ENCODE peak calls at places on chromosome 22, in eight cellular contexts. V, D, R, F, B, M, J and U are unnamed samples.

GRCh38 chr22:37757663-37758062 is 50.1 kb upstream of the GCAT start:
- DNase-seq in V (no peak), D (no peak), R (no peak), F (no peak), B (no peak), M (no peak), J (no peak), U (no peak)

GRCh38 chr22:35986085-35986484 is 42.5 kb downstream of the RBFOX2 start:
- DNase-seq in V (no peak), D (no peak), R (no peak), F (no peak), B (no peak), M (no peak), J (no peak), U (no peak)

GRCh38 chr22:33674357-33674756 is 245.9 kb downstream of the LARGE1 start:
- DNase-seq in V (no peak), D (no peak), R (no peak), F (no peak), B (no peak), M (no peak), J (no peak), U (no peak)

GRCh38 chr22:50060441-50061140 is 2.5 kb upstream of the TTLL8 start:
- DNase-seq in V (no peak), D (no peak), R (no peak), F (no peak), B (peak; percentile 69), M (peak; percentile 47), J (no peak), U (no peak)

GRCh38 chr22:30858976-30859713 is 109.4 kb downstream of the MORC2 start:
- DNase-seq in V (no peak), D (no peak), R (no peak), F (peak; percentile 17), B (no peak), M (no peak), J (no peak), U (no peak)

GRCh38 chr22:48275412-48275811 is 1513.0 kb downstream of the TBC1D22A start:
- DNase-seq in V (no peak), D (no peak), R (no peak), F (no peak), B (no peak), M (no peak), J (no peak), U (no peak)

GRCh38 chr22:22894740-22895731 is 7.4 kb downstream of the IGLL5 start:
- DNase-seq in V (no peak), D (no peak), R (no peak), F (no peak), B (no peak), M (no peak), J (no peak), U (peak; percentile 12)

GRCh38 chr22:49046546-49047305 is 780.9 kb downstream of the BRD1 start:
- DNase-seq in V (no peak), D (no peak), R (no peak), F (no peak), B (peak; percentile 95), M (no peak), J (no peak), U (peak; percentile 34)

GRCh38 chr22:27513021-27513420 is 288.5 kb downstream of the MN1 start:
- DNase-seq in V (no peak), D (no peak), R (no peak), F (no peak), B (no peak), M (no peak), J (no peak), U (no peak)

GRCh38 chr22:47432683-47433082 is 670.2 kb downstream of the TBC1D22A start:
- DNase-seq in V (no peak), D (no peak), R (no peak), F (no peak), B (no peak), M (no peak), J (no peak), U (no peak)

GRCh38 chr22:41504397-41504796 is 35.5 kb downstream of the ACO2 start:
- DNase-seq in V (no peak), D (peak; percentile 46), R (no peak), F (no peak), B (no peak), M (no peak), J (peak; percentile 25), U (no peak)

GRCh38 chr22:30909306-30909705 is 59.3 kb downstream of the MORC2 start:
- DNase-seq in V (no peak), D (no peak), R (no peak), F (no peak), B (no peak), M (no peak), J (no peak), U (no peak)

GRCh38 chr22:38203090-38203810 is 1.5 kb downstream of the MAFF start:
- DNase-seq in V (no peak), D (peak; percentile 65), R (peak; percentile 43), F (peak; percentile 85), B (peak; percentile 84), M (peak; percentile 68), J (peak; percentile 79), U (no peak)

GRCh38 chr22:49483281-49483905 is 344.3 kb downstream of the BRD1 start:
- DNase-seq in V (no peak), D (no peak), R (no peak), F (no peak), B (no peak), M (no peak), J (no peak), U (no peak)

GRCh38 chr22:31103111-31103510 is 4.3 kb downstream of the SELENOM start:
- DNase-seq in V (no peak), D (no peak), R (no peak), F (no peak), B (no peak), M (no peak), J (no peak), U (no peak)

GRCh38 chr22:40401532-40401931 is 31.1 kb downstream of the SGSM3 start:
- DNase-seq in V (no peak), D (no peak), R (peak; percentile 74), F (no peak), B (no peak), M (no peak), J (no peak), U (peak; percentile 75)

GRCh38 chr22:48940266-48940987 is 887.2 kb downstream of the BRD1 start:
- DNase-seq in V (no peak), D (no peak), R (no peak), F (peak; percentile 21), B (peak; percentile 27), M (no peak), J (no peak), U (no peak)

GRCh38 chr22:47201996-47202818 is 439.8 kb downstream of the TBC1D22A start:
- DNase-seq in V (no peak), D (no peak), R (no peak), F (peak; percentile 24), B (peak; percentile 17), M (no peak), J (no peak), U (no peak)

GRCh38 chr22:28051787-28052356 is 132.8 kb upstream of the PITPNB start:
- DNase-seq in V (no peak), D (peak; percentile 70), R (no peak), F (peak; percentile 74), B (peak; percentile 94), M (peak; percentile 83), J (peak; percentile 50), U (no peak)

GRCh38 chr22:50674127-50674493 is 1.5 kb downstream of the SHANK3 start:
- DNase-seq in V (no peak), D (no peak), R (no peak), F (no peak), B (peak; percentile 67), M (peak; percentile 30), J (no peak), U (no peak)

DNA sequence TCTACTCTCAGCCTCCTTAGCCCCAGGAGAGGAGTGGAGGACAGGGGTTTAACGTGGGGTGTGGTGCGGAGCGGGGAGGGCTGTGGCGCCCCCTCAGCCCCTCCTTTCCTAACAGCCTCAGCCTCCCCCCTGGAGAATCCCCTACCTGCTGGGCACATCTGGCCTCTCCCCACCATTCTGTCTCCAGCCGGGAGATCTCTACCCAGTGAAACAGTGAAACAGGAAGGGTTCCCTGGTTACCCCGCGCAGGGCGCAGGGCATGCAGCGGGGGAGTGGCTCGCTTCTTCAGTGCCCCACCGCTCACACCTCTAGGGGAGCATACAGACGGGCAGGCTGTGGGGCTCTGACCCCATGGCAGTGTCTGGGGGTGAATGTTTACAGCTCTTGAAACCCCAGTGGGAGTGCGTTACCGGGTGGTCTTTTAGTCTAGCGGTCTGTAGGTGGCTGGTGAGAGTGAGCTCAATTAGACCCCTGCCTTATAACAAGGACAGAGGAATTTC is 54.7 kb upstream of the CCDC188 start:
- DNase-seq in V (no peak), D (no peak), R (no peak), F (no peak), B (no peak), M (no peak), J (no peak), U (no peak)
- H3K4me3 ChIP-seq in V (no peak overlapping the region), D (no peak overlapping the region), R (peak overlapping the region; percentile 63), F (no peak overlapping the region), B (no peak overlapping the region), M (no peak overlapping the region), J (no peak overlapping the region), U (no peak overlapping the region)

GRCh38 chr22:45843030-45843429 is 133.9 kb downstream of the WNT7B start:
- DNase-seq in V (no peak), D (no peak), R (no peak), F (no peak), B (no peak), M (no peak), J (no peak), U (peak; percentile 28)
- H3K4me3 ChIP-seq in V (no peak overlapping the region), D (no peak overlapping the region), R (no peak overlapping the region), F (no peak overlapping the region), B (no peak overlapping the region), M (no peak overlapping the region), J (no peak overlapping the region), U (no peak overlapping the region)

GRCh38 chr22:46057762-46058420 is 80.9 kb upstream of the WNT7B start:
- DNase-seq in V (no peak), D (peak; percentile 81), R (no peak), F (peak; percentile 57), B (peak; percentile 21), M (no peak), J (peak; percentile 84), U (no peak)

GRCh38 chr22:46061124-46061410 is 84.1 kb upstream of the WNT7B start:
- DNase-seq in V (no peak), D (no peak), R (no peak), F (no peak), B (no peak), M (no peak), J (no peak), U (no peak)

GRCh38 chr22:46057206-46057605 is 80.2 kb upstream of the WNT7B start:
- DNase-seq in V (no peak), D (peak; percentile 52), R (no peak), F (peak; percentile 25), B (no peak), M (no peak), J (no peak), U (no peak)

GRCh38 chr22:46060292-46061123 is 83.5 kb upstream of the WNT7B start:
- DNase-seq in V (no peak), D (no peak), R (no peak), F (peak; percentile 23), B (peak; percentile 40), M (no peak), J (no peak), U (no peak)

GRCh38 chr22:46058591-46059519 is 81.9 kb upstream of the WNT7B start:
- DNase-seq in V (no peak), D (peak; percentile 32), R (no peak), F (peak; percentile 25), B (peak; percentile 32), M (no peak), J (no peak), U (no peak)
- H3K4me3 ChIP-seq in V (peak overlapping the region; percentile 33), D (no peak overlapping the region), R (no peak overlapping the region), F (peak overlapping the region; percentile 68), B (no peak overlapping the region), M (no peak overlapping the region), J (no peak overlapping the region), U (no peak overlapping the region)

GRCh38 chr22:32175751-32176644 is 16.9 kb upstream of the C22orf42 start:
- DNase-seq in V (no peak), D (no peak), R (no peak), F (no peak), B (peak; percentile 85), M (peak; percentile 76), J (no peak), U (no peak)
- H3K4me3 ChIP-seq in V (no peak overlapping the region), D (no peak overlapping the region), R (no peak overlapping the region), F (no peak overlapping the region), B (no peak overlapping the region), M (peak overlapping the region; percentile 59), J (no peak overlapping the region), U (no peak overlapping the region)